ENCODE peak calls at places on chromosomes 16 and 17, in nine cellular contexts. F is GM04504, X is EL, B is NCI-H1694 treated with DMSO at 0.1 percent for 48 hours, U is lung, H is glutamatergic neuron, P is HepG2, V is ascending aorta, G is body of pancreas. K is an unnamed sample.
A peak's percentile ranks its signal among the peaks of the same experiment; 100 is the strongest.

GRCh38 chr17:57939797-57940196 is 15.4 kb downstream of the CUEDC1 start:
- DNase-seq in F (no peak), X (no peak), B (no peak), U (no peak), H (no peak), P (no peak), V (no peak), G (no peak), K (peak; percentile 75)

GRCh38 chr16:22077700-22078313 is 14.5 kb upstream of the VWA3A start:
- DNase-seq in F (no peak), X (peak; percentile 57), B (peak; percentile 33), U (peak; percentile 54), H (peak; percentile 74), P (peak; percentile 62), V (no peak), G (peak; percentile 67), K (peak; percentile 30)

GRCh38 chr16:66551362-66551761 is 1.0 kb upstream of the CKLF start:
- DNase-seq in F (no peak), X (peak; percentile 52), B (peak; percentile 35), U (no peak), H (peak; percentile 68), P (peak; percentile 78), V (peak; percentile 33), G (peak; percentile 44), K (peak; percentile 52)

GRCh38 chr17:70552230-70552981 is 383.1 kb downstream of the KCNJ2 start:
- DNase-seq in F (peak; percentile 10), X (peak; percentile 42), B (peak; percentile 7), U (no peak), H (no peak), P (peak; percentile 15), V (no peak), G (peak; percentile 10), K (no peak)

GRCh38 chr17:8142887-8143580 is 9.2 kb downstream of the PER1 start:
- DNase-seq in F (no peak), X (no peak), B (no peak), U (no peak), H (no peak), P (no peak), V (no peak), G (no peak), K (no peak)

GRCh38 chr16:89352091-89352681 is 134.7 kb downstream of the ZNF778 start:
- DNase-seq in F (no peak), X (no peak), B (no peak), U (no peak), H (no peak), P (no peak), V (no peak), G (no peak), K (no peak)

GRCh38 chr17:71084838-71085237 is 915.5 kb downstream of the KCNJ2 start:
- DNase-seq in F (no peak), X (no peak), B (no peak), U (no peak), H (no peak), P (no peak), V (no peak), G (no peak), K (no peak)

GRCh38 chr16:3946604-3947180 is 66.2 kb upstream of the CREBBP start:
- DNase-seq in F (no peak), X (no peak), B (no peak), U (no peak), H (no peak), P (no peak), V (no peak), G (no peak), K (no peak)

GRCh38 chr16:55954906-55955305 is 79.7 kb upstream of the CES5A start:
- DNase-seq in F (no peak), X (no peak), B (no peak), U (no peak), H (no peak), P (no peak), V (no peak), G (no peak), K (no peak)

GRCh38 chr16:85126731-85127662 is 14.7 kb upstream of the CIBAR2 start:
- DNase-seq in F (no peak), X (peak; percentile 76), B (peak; percentile 96), U (no peak), H (peak; percentile 67), P (no peak), V (no peak), G (peak; percentile 29), K (no peak)

GRCh38 chr17:67221062-67221998 is 23.7 kb downstream of the HELZ start:
- DNase-seq in F (no peak), X (peak; percentile 43), B (peak; percentile 53), U (no peak), H (peak; percentile 30), P (peak; percentile 34), V (no peak), G (peak; percentile 57), K (no peak)

GRCh38 chr17:29714146-29714545 is 91.4 kb upstream of the CORO6 start:
- DNase-seq in F (no peak), X (no peak), B (no peak), U (no peak), H (no peak), P (no peak), V (no peak), G (no peak), K (no peak)

GRCh38 chr17:16927641-16928321 is 44.1 kb downstream of the TNFRSF13B start:
- DNase-seq in F (no peak), X (no peak), B (no peak), U (no peak), H (no peak), P (no peak), V (no peak), G (no peak), K (peak; percentile 19)

GRCh38 chr16:1193143-1193824 is 31.8 kb downstream of the TPSG1 start:
- DNase-seq in F (no peak), X (no peak), B (peak; percentile 18), U (no peak), H (no peak), P (peak; percentile 19), V (no peak), G (peak; percentile 19), K (peak; percentile 46)